ENCODE peak calls at places on chromosomes 7 and 10, in seven cellular contexts. V, W, U, N, O, E and B are unnamed samples.

GRCh38 chr10:48451969-48452878 is 145.7 kb downstream of the MAPK8 start:
- DNase-seq in U (no peak), O (no peak), W (peak; percentile 87), V (no peak), N (no peak), E (no peak), B (peak; percentile 38)

GRCh38 chr7:32020760-32021159 is 49.4 kb downstream of the PDE1C start:
- DNase-seq in E (no peak), V (no peak), W (no peak), O (no peak), U (no peak), N (no peak), B (no peak)

GRCh38 chr10:103722632-103723031 is 132.7 kb downstream of the SH3PXD2A start:
- DNase-seq in W (peak; percentile 15), V (no peak), N (no peak), O (no peak), U (no peak), E (no peak), B (no peak)

GRCh38 chr10:44589931-44590330 is 205.0 kb upstream of the CXCL12 start:
- DNase-seq in N (no peak), V (no peak), O (no peak), E (no peak), W (no peak), U (no peak), B (no peak)

GRCh38 chr10:68756246-68756645 is 35.2 kb downstream of the CCAR1 start:
- DNase-seq in W (no peak), E (no peak), V (no peak), O (no peak), N (no peak), U (no peak), B (no peak)

GRCh38 chr7:154720016-154720415 is 282.9 kb downstream of the PAXIP1 start:
- DNase-seq in O (no peak), V (no peak), W (no peak), U (no peak), E (no peak), N (no peak), B (no peak)

GRCh38 chr10:58140054-58140453 is 127.6 kb downstream of the IPMK start:
- DNase-seq in V (no peak), E (no peak), N (no peak), U (no peak), W (no peak), O (no peak), B (no peak)

GRCh38 chr7:87336136-87336535 is 9.3 kb upstream of the CROT start:
- DNase-seq in N (no peak), E (no peak), U (no peak), V (no peak), W (no peak), O (no peak), B (no peak)

GRCh38 chr10:33880291-33880690 is 545.8 kb upstream of the NRP1 start:
- DNase-seq in W (no peak), O (no peak), E (no peak), V (no peak), U (peak; percentile 69), N (no peak), B (no peak)

GRCh38 chr7:93194368-93194767 is 31.9 kb downstream of the HEPACAM2 start:
- DNase-seq in E (no peak), W (peak; percentile 51), V (no peak), N (peak; percentile 5), U (peak; percentile 81), O (no peak), B (no peak)

GRCh38 chr7:67896721-67897120 is 900.1 kb downstream of the TYW1 start:
- DNase-seq in E (no peak), N (no peak), O (no peak), U (no peak), W (no peak), V (no peak), B (no peak)

GRCh38 chr7:57414852-57415251 is 35.1 kb upstream of the ZNF716 start:
- DNase-seq in O (no peak), W (no peak), E (no peak), U (no peak), V (no peak), N (no peak), B (no peak)

GRCh38 chr10:116974442-116975005 is 30.5 kb downstream of the SHTN1 start:
- DNase-seq in O (no peak), U (peak; percentile 88), W (peak; percentile 84), E (no peak), N (peak; percentile 20), V (no peak), B (no peak)

GRCh38 chr7:29120955-29121354 is 25.4 kb downstream of the CPVL start:
- DNase-seq in V (no peak), U (no peak), O (no peak), N (no peak), W (no peak), E (no peak), B (no peak)

GRCh38 chr7:87047-87446 is 105.3 kb upstream of the FAM20C start:
- DNase-seq in O (no peak), U (no peak), V (peak; percentile 1), N (no peak), E (no peak), W (peak; percentile 81), B (no peak)

GRCh38 chr7:40765633-40766032 is 630.8 kb downstream of the SUGCT start:
- DNase-seq in N (no peak), O (no peak), V (no peak), E (no peak), U (no peak), W (no peak), B (no peak)

GRCh38 chr10:125029584-125030242 is 87.8 kb downstream of the ZRANB1 start:
- DNase-seq in V (no peak), W (no peak), E (no peak), O (no peak), U (peak; percentile 59), N (no peak), B (no peak)

GRCh38 chr10:46524471-46525176 is 31.8 kb downstream of the GPRIN2 start:
- DNase-seq in N (no peak), W (peak; percentile 89), O (peak; percentile 69), U (peak; percentile 44), V (peak; percentile 39), E (no peak), B (peak; percentile 71)

GRCh38 chr7:115941703-115942268 is 88.8 kb downstream of the TFEC start:
- DNase-seq in W (no peak), E (no peak), V (no peak), O (no peak), N (no peak), U (peak; percentile 32), B (no peak)

GRCh38 chr10:43259981-43260761 is 6.7 kb downstream of the RASGEF1A start:
- DNase-seq in U (peak; percentile 9), W (peak; percentile 88), N (no peak), V (no peak), E (no peak), O (peak; percentile 49), B (peak; percentile 58)

GRCh38 chr10:65065278-65065677 is 1544.1 kb downstream of the REEP3 start:
- DNase-seq in W (no peak), V (no peak), E (no peak), O (no peak), U (no peak), N (no peak), B (no peak)

GRCh38 chr10:43042503-43043341 is 34.1 kb upstream of the RET start:
- DNase-seq in E (no peak), O (no peak), U (no peak), N (no peak), V (no peak), W (peak; percentile 76), B (peak; percentile 87)

GRCh38 chr10:120426306-120426705 is 30.7 kb upstream of the PLPP4 start:
- DNase-seq in E (no peak), O (no peak), U (no peak), V (no peak), W (no peak), N (no peak), B (no peak)

GRCh38 chr10:35448687-35449662 is 112.7 kb downstream of the CCNY start:
- DNase-seq in N (no peak), O (peak; percentile 69), W (no peak), E (no peak), U (peak; percentile 20), V (no peak), B (no peak)

GRCh38 chr7:25228386-25228785 is at the start of gene NPVF:
- DNase-seq in N (no peak), V (no peak), W (no peak), O (no peak), U (no peak), E (no peak), B (no peak)

GRCh38 chr7:138514044-138514443 is 54.0 kb downstream of the TRIM24 start:
- DNase-seq in E (no peak), U (no peak), O (no peak), V (no peak), W (peak; percentile 36), N (no peak), B (no peak)

GRCh38 chr10:79324032-79324695 is 23.1 kb upstream of the PPIF start:
- DNase-seq in U (no peak), E (no peak), W (peak; percentile 18), V (no peak), O (no peak), N (no peak), B (no peak)

GRCh38 chr10:71209324-71210030 is 2.9 kb upstream of the UNC5B start:
- DNase-seq in V (no peak), E (no peak), O (no peak), U (no peak), N (no peak), W (no peak), B (peak; percentile 30)
- H3K4me3 ChIP-seq in V (no peak overlapping the region), E (no peak overlapping the region), O (no peak overlapping the region), U (no peak overlapping the region), N (no peak overlapping the region), W (no peak overlapping the region), B (no peak overlapping the region)

GRCh38 chr7:77698042-77698625 is 1.9 kb downstream of the RSBN1L start:
- DNase-seq in E (no peak), V (no peak), N (no peak), U (no peak), W (no peak), O (no peak), B (no peak)
- H3K4me3 ChIP-seq in E (peak overlapping the region; percentile 99), V (peak overlapping the region; percentile 94), N (peak overlapping the region; percentile 88), U (peak overlapping the region; percentile 94), W (peak overlapping the region; percentile 91), O (peak overlapping the region; percentile 90), B (peak overlapping the region; percentile 96)

GRCh38 chr7:128458956-128459355 is 3.3 kb downstream of the HILPDA start:
- DNase-seq in E (no peak), O (no peak), N (no peak), V (no peak), U (no peak), W (peak; percentile 80), B (no peak)
- H3K4me3 ChIP-seq in E (no peak overlapping the region), O (no peak overlapping the region), N (no peak overlapping the region), V (peak overlapping the region; percentile 80), U (no peak overlapping the region), W (no peak overlapping the region), B (no peak overlapping the region)

DNA sequence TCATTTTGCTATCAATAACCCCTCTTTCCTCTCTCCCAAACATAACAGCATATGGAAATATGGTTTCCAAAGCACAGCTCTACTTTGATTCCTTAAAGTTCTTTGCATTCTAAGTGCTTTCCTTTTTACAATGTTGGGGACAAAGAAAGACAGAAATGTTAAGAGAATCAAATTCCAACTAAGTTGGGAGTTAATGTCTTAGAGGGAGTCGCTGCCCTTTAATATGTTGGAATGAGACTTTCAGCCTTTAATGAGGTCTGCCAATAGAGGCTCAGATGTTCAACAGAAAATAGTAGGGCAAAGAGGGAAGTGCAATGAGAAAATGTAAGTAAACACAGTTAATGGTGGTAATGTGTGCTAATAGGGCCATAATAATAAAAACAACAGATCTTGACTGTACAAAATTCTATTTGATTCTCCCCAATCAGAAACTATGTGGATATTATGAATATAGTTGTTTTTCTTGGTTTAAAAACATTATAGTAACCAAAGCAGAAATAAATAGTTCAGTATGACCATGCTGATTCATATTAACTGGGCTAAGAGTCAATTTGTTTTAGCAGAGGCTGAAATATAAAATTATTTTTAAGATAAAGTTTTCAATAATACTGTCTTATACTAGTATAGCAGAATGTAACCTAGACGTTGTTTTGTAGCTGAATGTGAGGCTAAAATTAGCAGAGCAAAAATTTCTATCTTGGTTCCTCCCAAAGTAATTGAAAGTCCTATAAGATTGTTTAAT is 10.3 kb downstream of the HYCC1 start:
- DNase-seq in U (no peak), N (no peak), E (no peak), V (no peak), W (no peak), O (no peak), B (no peak)
- H3K4me3 ChIP-seq in U (no peak overlapping the region), N (no peak overlapping the region), E (no peak overlapping the region), V (no peak overlapping the region), W (no peak overlapping the region), O (no peak overlapping the region), B (no peak overlapping the region)